ENCODE peak calls at places on chromosomes 11 and 22, in four cellular contexts. J is AG04450, H is fibroblast of mammary gland, O is astrocyte of the cerebellum. Q is an unnamed sample.

GRCh38 chr11:120810251-120810650 is 213.7 kb upstream of the TBCEL start:
- DNase-seq in J (no peak), H (peak), O (no peak), Q (no peak)

GRCh38 chr22:39148727-39149535 is 3.5 kb downstream of the CBX7 start:
- DNase-seq in J (no peak), H (no peak), O (no peak), Q (no peak)

GRCh38 chr22:33757443-33758124 is 162.7 kb downstream of the LARGE1 start:
- DNase-seq in J (no peak), H (no peak), O (peak), Q (no peak)

GRCh38 chr11:114340311-114341131 is 44.3 kb downstream of the NNMT start:
- DNase-seq in J (peak), H (peak), O (peak), Q (peak)

GRCh38 chr11:74627381-74627780 is 35.0 kb downstream of the POLD3 start:
- DNase-seq in J (no peak), H (no peak), O (no peak), Q (no peak)

GRCh38 chr22:26800858-26801257 is 143.5 kb downstream of the MIAT start:
- DNase-seq in J (peak), H (peak), O (no peak), Q (no peak)

GRCh38 chr11:1229471-1230120 is 6.7 kb downstream of the MUC5B start:
- DNase-seq in J (no peak), H (no peak), O (no peak), Q (no peak)

GRCh38 chr11:47991266-47991830 is 11.0 kb downstream of the PTPRJ start:
- DNase-seq in J (no peak), H (no peak), O (no peak), Q (no peak)

GRCh38 chr11:93193721-93194120 is 4.1 kb downstream of the SLC36A4 start:
- DNase-seq in J (no peak), H (no peak), O (no peak), Q (no peak)

GRCh38 chr11:133649059-133649458 is 116.8 kb upstream of the OPCML start:
- DNase-seq in J (no peak), H (no peak), O (no peak), Q (no peak)

GRCh38 chr22:37762389-37762836 is 45.3 kb upstream of the GCAT start:
- DNase-seq in J (no peak), H (no peak), O (no peak), Q (no peak)

GRCh38 chr22:39090426-39091064 is 6.5 kb upstream of the APOBEC3H start:
- DNase-seq in J (no peak), H (no peak), O (no peak), Q (no peak)

GRCh38 chr11:8870461-8871282 is 40.3 kb upstream of the AKIP1 start:
- DNase-seq in J (peak), H (peak), O (no peak), Q (peak)

GRCh38 chr11:86753376-86753775 is 47.0 kb upstream of the PRSS23 start:
- DNase-seq in J (no peak), H (no peak), O (no peak), Q (no peak)